ENCODE peak calls at places on chromosome 6, in ten cellular contexts. One of them, this sample, is unnamed.

GRCh38 chr6:118186676-118187567 is 279.9 kb downstream of the SLC35F1 start:
- DNase-seq in fibroblast of the aortic adventitia: peak
- DNase-seq in breast epithelium: no peak
- DNase-seq in cardiac fibroblast: no peak
- DNase-seq in Caco-2: no peak
- DNase-seq in colonic mucosa: no peak
- DNase-seq in OCI-LY7: no peak
- DNase-seq in AG04449: no peak
- DNase-seq in A673: peak
- DNase-seq in choroid plexus epithelial cell: peak
- DNase-seq in this sample: peak

GRCh38 chr6:41045664-41046063 is 3.4 kb downstream of the TSPO2 start:
- DNase-seq in fibroblast of the aortic adventitia: no peak
- DNase-seq in breast epithelium: no peak
- DNase-seq in cardiac fibroblast: no peak
- DNase-seq in Caco-2: no peak
- DNase-seq in colonic mucosa: no peak
- DNase-seq in OCI-LY7: no peak
- DNase-seq in AG04449: no peak
- DNase-seq in A673: no peak
- DNase-seq in choroid plexus epithelial cell: no peak
- DNase-seq in this sample: no peak

GRCh38 chr6:79812195-79812594 is 135.2 kb downstream of the ELOVL4 start:
- DNase-seq in fibroblast of the aortic adventitia: no peak
- DNase-seq in breast epithelium: no peak
- DNase-seq in cardiac fibroblast: no peak
- DNase-seq in Caco-2: no peak
- DNase-seq in colonic mucosa: no peak
- DNase-seq in OCI-LY7: no peak
- DNase-seq in AG04449: no peak
- DNase-seq in A673: no peak
- DNase-seq in choroid plexus epithelial cell: no peak
- DNase-seq in this sample: no peak

GRCh38 chr6:168328086-168328485 is 8.5 kb upstream of the DACT2 start:
- DNase-seq in fibroblast of the aortic adventitia: no peak
- DNase-seq in breast epithelium: no peak
- DNase-seq in cardiac fibroblast: no peak
- DNase-seq in Caco-2: no peak
- DNase-seq in colonic mucosa: no peak
- DNase-seq in OCI-LY7: no peak
- DNase-seq in AG04449: no peak
- DNase-seq in A673: no peak
- DNase-seq in choroid plexus epithelial cell: peak
- DNase-seq in this sample: no peak

GRCh38 chr6:116611020-116611419 is 5.3 kb upstream of the RSPH4A start:
- DNase-seq in fibroblast of the aortic adventitia: no peak
- DNase-seq in breast epithelium: no peak
- DNase-seq in cardiac fibroblast: no peak
- DNase-seq in Caco-2: no peak
- DNase-seq in colonic mucosa: no peak
- DNase-seq in OCI-LY7: no peak
- DNase-seq in AG04449: no peak
- DNase-seq in A673: no peak
- DNase-seq in choroid plexus epithelial cell: no peak
- DNase-seq in this sample: no peak

GRCh38 chr6:37141291-37142046 is 28.5 kb upstream of the PIM1 start:
- DNase-seq in fibroblast of the aortic adventitia: peak
- DNase-seq in breast epithelium: no peak
- DNase-seq in cardiac fibroblast: peak
- DNase-seq in Caco-2: no peak
- DNase-seq in colonic mucosa: no peak
- DNase-seq in OCI-LY7: peak
- DNase-seq in AG04449: peak
- DNase-seq in A673: peak
- DNase-seq in choroid plexus epithelial cell: peak
- DNase-seq in this sample: peak

GRCh38 chr6:11206576-11206975 is 25.9 kb downstream of the NEDD9 start:
- DNase-seq in fibroblast of the aortic adventitia: peak
- DNase-seq in breast epithelium: no peak
- DNase-seq in cardiac fibroblast: peak
- DNase-seq in Caco-2: no peak
- DNase-seq in colonic mucosa: no peak
- DNase-seq in OCI-LY7: no peak
- DNase-seq in AG04449: no peak
- DNase-seq in A673: no peak
- DNase-seq in choroid plexus epithelial cell: no peak
- DNase-seq in this sample: no peak

GRCh38 chr6:32973144-32973854 is 4.9 kb downstream of the BRD2 start:
- DNase-seq in fibroblast of the aortic adventitia: peak
- DNase-seq in breast epithelium: no peak
- DNase-seq in cardiac fibroblast: peak
- DNase-seq in Caco-2: no peak
- DNase-seq in colonic mucosa: peak
- DNase-seq in OCI-LY7: peak
- DNase-seq in AG04449: no peak
- DNase-seq in A673: peak
- DNase-seq in choroid plexus epithelial cell: peak
- DNase-seq in this sample: peak

GRCh38 chr6:163573503-163574179 is 159.1 kb downstream of the QKI start:
- DNase-seq in fibroblast of the aortic adventitia: no peak
- DNase-seq in breast epithelium: no peak
- DNase-seq in cardiac fibroblast: no peak
- DNase-seq in Caco-2: no peak
- DNase-seq in colonic mucosa: no peak
- DNase-seq in OCI-LY7: no peak
- DNase-seq in AG04449: no peak
- DNase-seq in A673: no peak
- DNase-seq in choroid plexus epithelial cell: no peak
- DNase-seq in this sample: no peak

GRCh38 chr6:105482227-105482839 is 79.5 kb upstream of the PREP start:
- DNase-seq in fibroblast of the aortic adventitia: peak
- DNase-seq in breast epithelium: no peak
- DNase-seq in cardiac fibroblast: peak
- DNase-seq in Caco-2: no peak
- DNase-seq in colonic mucosa: no peak
- DNase-seq in OCI-LY7: no peak
- DNase-seq in AG04449: no peak
- DNase-seq in A673: peak
- DNase-seq in choroid plexus epithelial cell: peak
- DNase-seq in this sample: peak

DNA sequence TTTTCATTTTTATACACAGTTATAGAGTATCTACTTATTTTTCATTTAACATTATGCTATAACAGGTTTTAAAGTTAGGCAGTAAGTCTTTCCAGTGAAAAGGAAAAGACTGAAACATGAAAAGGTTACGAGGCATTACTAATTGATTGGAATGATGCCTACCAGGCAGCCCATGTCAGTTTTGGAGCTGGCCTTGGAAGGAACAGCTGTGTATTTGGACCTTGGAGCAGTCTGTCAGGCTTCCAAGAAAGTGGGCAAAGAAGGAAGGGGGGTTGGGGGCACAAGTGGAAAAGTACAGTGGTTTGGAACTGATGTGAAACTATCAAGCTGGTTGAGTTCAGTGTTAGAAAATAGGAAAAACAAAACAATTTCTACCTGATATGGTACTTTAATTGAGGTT is 41.7 kb downstream of the SLC16A10 start:
- DNase-seq in fibroblast of the aortic adventitia: peak
- DNase-seq in breast epithelium: no peak
- DNase-seq in cardiac fibroblast: no peak
- DNase-seq in Caco-2: no peak
- DNase-seq in colonic mucosa: no peak
- DNase-seq in OCI-LY7: no peak
- DNase-seq in AG04449: no peak
- DNase-seq in A673: peak
- DNase-seq in choroid plexus epithelial cell: no peak
- DNase-seq in this sample: peak
- H3K4me3 ChIP-seq in fibroblast of the aortic adventitia: no peak
- H3K4me3 ChIP-seq in breast epithelium: no peak
- H3K4me3 ChIP-seq in cardiac fibroblast: no peak
- H3K4me3 ChIP-seq in Caco-2: no peak
- H3K4me3 ChIP-seq in colonic mucosa: no peak
- H3K4me3 ChIP-seq in OCI-LY7: no peak
- H3K4me3 ChIP-seq in AG04449: no peak
- H3K4me3 ChIP-seq in A673: no peak
- H3K4me3 ChIP-seq in choroid plexus epithelial cell: no peak
- H3K4me3 ChIP-seq in this sample: no peak

GRCh38 chr6:33979750-33980149 is 166.1 kb downstream of the GRM4 start:
- DNase-seq in fibroblast of the aortic adventitia: no peak
- DNase-seq in breast epithelium: peak
- DNase-seq in cardiac fibroblast: no peak
- DNase-seq in Caco-2: no peak
- DNase-seq in colonic mucosa: peak
- DNase-seq in OCI-LY7: no peak
- DNase-seq in AG04449: no peak
- DNase-seq in A673: no peak
- DNase-seq in choroid plexus epithelial cell: no peak
- DNase-seq in this sample: no peak

GRCh38 chr6:33977606-33978438 is 168.1 kb downstream of the GRM4 start:
- DNase-seq in fibroblast of the aortic adventitia: no peak
- DNase-seq in breast epithelium: peak
- DNase-seq in cardiac fibroblast: no peak
- DNase-seq in Caco-2: no peak
- DNase-seq in colonic mucosa: peak
- DNase-seq in OCI-LY7: no peak
- DNase-seq in AG04449: no peak
- DNase-seq in A673: no peak
- DNase-seq in choroid plexus epithelial cell: no peak
- DNase-seq in this sample: no peak

GRCh38 chr6:33980176-33980805 is 165.6 kb downstream of the GRM4 start:
- DNase-seq in fibroblast of the aortic adventitia: no peak
- DNase-seq in breast epithelium: peak
- DNase-seq in cardiac fibroblast: no peak
- DNase-seq in Caco-2: no peak
- DNase-seq in colonic mucosa: peak
- DNase-seq in OCI-LY7: no peak
- DNase-seq in AG04449: no peak
- DNase-seq in A673: no peak
- DNase-seq in choroid plexus epithelial cell: no peak
- DNase-seq in this sample: no peak

GRCh38 chr6:33976425-33977360 is 169.2 kb downstream of the GRM4 start:
- DNase-seq in fibroblast of the aortic adventitia: no peak
- DNase-seq in breast epithelium: peak
- DNase-seq in cardiac fibroblast: no peak
- DNase-seq in Caco-2: peak
- DNase-seq in colonic mucosa: peak
- DNase-seq in OCI-LY7: no peak
- DNase-seq in AG04449: no peak
- DNase-seq in A673: no peak
- DNase-seq in choroid plexus epithelial cell: no peak
- DNase-seq in this sample: no peak

DNA sequence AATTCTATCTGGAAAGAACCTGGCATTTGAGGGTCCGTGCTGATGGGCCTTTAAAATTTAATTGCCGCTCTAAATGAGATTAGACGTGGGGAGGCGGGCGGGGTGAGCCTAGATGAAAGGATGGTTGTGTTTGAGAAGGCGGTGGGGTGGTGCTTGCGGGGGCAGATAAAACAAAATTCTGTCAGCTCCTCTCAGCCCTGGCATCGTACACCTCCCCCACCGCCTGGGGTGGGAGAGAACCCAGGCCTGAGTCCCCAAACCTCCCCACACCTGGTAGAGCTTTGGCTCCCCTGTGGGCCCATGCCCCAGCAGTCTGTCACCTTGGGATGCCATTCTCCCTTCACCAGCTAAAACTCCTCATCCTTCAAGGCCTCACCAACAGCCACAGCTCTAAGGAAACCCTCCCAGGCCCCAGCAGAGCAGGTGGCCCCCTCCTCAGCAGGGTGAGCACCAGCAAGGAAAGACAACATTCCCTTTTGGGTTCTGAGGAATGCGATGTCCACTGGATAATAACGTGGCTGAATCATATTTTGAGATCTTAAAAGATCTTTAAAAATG is 167.2 kb downstream of the GRM4 start:
- DNase-seq in fibroblast of the aortic adventitia: no peak
- DNase-seq in breast epithelium: peak
- DNase-seq in cardiac fibroblast: no peak
- DNase-seq in Caco-2: peak
- DNase-seq in colonic mucosa: peak
- DNase-seq in OCI-LY7: no peak
- DNase-seq in AG04449: no peak
- DNase-seq in A673: no peak
- DNase-seq in choroid plexus epithelial cell: no peak
- DNase-seq in this sample: no peak
- TF ChIP-seq CTCF in fibroblast of the aortic adventitia: no peak
- TF ChIP-seq CTCF in breast epithelium: no peak
- TF ChIP-seq CTCF in cardiac fibroblast: no peak
- TF ChIP-seq CTCF in Caco-2: no peak
- TF ChIP-seq CTCF in colonic mucosa: no peak
- TF ChIP-seq CTCF in OCI-LY7: no peak
- TF ChIP-seq CTCF in AG04449: no peak
- TF ChIP-seq CTCF in A673: no peak
- TF ChIP-seq CTCF in choroid plexus epithelial cell: no peak
- TF ChIP-seq CTCF in this sample: no peak

GRCh38 chr6:127519469-127519785 is 292 bp upstream of the MTCL3 start:
- DNase-seq in fibroblast of the aortic adventitia: no peak
- DNase-seq in breast epithelium: no peak
- DNase-seq in cardiac fibroblast: no peak
- DNase-seq in Caco-2: no peak
- DNase-seq in colonic mucosa: no peak
- DNase-seq in OCI-LY7: no peak
- DNase-seq in AG04449: no peak
- DNase-seq in A673: no peak
- DNase-seq in choroid plexus epithelial cell: no peak
- DNase-seq in this sample: no peak
- H3K4me3 ChIP-seq in fibroblast of the aortic adventitia: peak
- H3K4me3 ChIP-seq in breast epithelium: no peak
- H3K4me3 ChIP-seq in cardiac fibroblast: no peak
- H3K4me3 ChIP-seq in Caco-2: no peak
- H3K4me3 ChIP-seq in colonic mucosa: no peak
- H3K4me3 ChIP-seq in OCI-LY7: no peak
- H3K4me3 ChIP-seq in AG04449: peak
- H3K4me3 ChIP-seq in A673: peak
- H3K4me3 ChIP-seq in choroid plexus epithelial cell: peak
- H3K4me3 ChIP-seq in this sample: peak

DNA sequence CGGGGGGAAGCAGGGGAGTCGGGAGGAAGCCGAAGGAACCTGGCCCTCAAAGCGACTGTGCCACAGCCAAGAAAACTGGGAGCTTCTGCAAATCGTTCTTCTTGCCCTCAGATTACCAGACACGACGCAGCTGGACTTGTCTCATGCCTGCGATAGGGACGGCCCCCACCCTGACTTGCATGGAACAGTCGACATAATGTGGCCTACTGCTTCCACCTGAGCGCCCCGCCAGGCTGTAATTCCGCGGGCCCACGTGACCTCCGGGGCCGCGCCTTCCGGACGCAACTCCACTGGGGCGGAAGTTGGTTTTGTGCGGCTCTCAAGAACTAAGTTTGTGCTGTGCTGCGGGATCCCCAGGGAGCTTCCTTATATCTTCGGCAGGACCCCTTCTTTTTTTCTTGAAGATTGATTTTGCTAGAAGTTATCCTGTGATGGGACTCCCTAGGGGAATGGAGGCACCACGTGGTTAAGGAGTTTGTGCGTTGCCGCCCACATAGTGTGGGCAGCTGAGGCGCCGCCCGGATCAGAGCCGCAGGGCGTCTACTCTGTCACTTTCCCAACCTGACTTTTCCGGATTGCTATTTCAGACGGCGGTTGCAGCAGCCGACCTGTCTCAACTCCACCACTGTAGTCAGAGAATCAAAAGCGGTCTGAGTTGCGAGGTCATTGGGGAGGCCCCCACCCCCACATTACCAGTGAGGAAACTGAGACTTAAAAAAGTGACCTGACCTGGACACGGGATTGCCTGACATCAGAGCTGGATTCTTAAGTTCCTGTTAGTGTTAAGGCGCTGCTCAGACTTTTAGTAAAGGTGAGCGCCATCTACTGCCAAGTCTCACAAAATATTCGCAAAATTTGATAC is 540 bp upstream of the CD164 start:
- DNase-seq in fibroblast of the aortic adventitia: peak
- DNase-seq in breast epithelium: peak
- DNase-seq in cardiac fibroblast: peak
- DNase-seq in Caco-2: peak
- DNase-seq in colonic mucosa: peak
- DNase-seq in OCI-LY7: peak
- DNase-seq in AG04449: peak
- DNase-seq in A673: peak
- DNase-seq in choroid plexus epithelial cell: peak
- DNase-seq in this sample: peak
- TF ChIP-seq CTCF in fibroblast of the aortic adventitia: peak
- TF ChIP-seq CTCF in breast epithelium: peak
- TF ChIP-seq CTCF in cardiac fibroblast: peak
- TF ChIP-seq CTCF in Caco-2: peak
- TF ChIP-seq CTCF in colonic mucosa: no peak
- TF ChIP-seq CTCF in OCI-LY7: peak
- TF ChIP-seq CTCF in AG04449: peak
- TF ChIP-seq CTCF in A673: peak
- TF ChIP-seq CTCF in choroid plexus epithelial cell: peak
- TF ChIP-seq CTCF in this sample: peak